ENCODE peak calls at places on chromosomes 4 and X, in four cellular contexts. One of them, this sample, is unnamed.
A peak's percentile ranks its signal among the peaks of the same experiment; 100 is the strongest.

GRCh38 chr4:113823291-113823659 is 61.7 kb upstream of the CAMK2D start:
- DNase-seq in HT-29: no peak
- DNase-seq in T-cell: no peak
- DNase-seq in fibroblast of the aortic adventitia: no peak
- DNase-seq in this sample: no peak

GRCh38 chr4:73859614-73860088 is 6.6 kb downstream of the PF4V1 start:
- DNase-seq in HT-29: no peak
- DNase-seq in T-cell: no peak
- DNase-seq in fibroblast of the aortic adventitia: peak; percentile 85
- DNase-seq in this sample: no peak

GRCh38 chr4:92263575-92263974 is 40.2 kb upstream of the GRID2 start:
- DNase-seq in HT-29: no peak
- DNase-seq in T-cell: no peak
- DNase-seq in fibroblast of the aortic adventitia: no peak
- DNase-seq in this sample: no peak

GRCh38 chr4:53314257-53314656 is 51.6 kb downstream of the SCFD2 start:
- DNase-seq in HT-29: no peak
- DNase-seq in T-cell: no peak
- DNase-seq in fibroblast of the aortic adventitia: no peak
- DNase-seq in this sample: no peak

GRCh38 chr4:176350671-176351070 is 30.9 kb downstream of the SPCS3 start:
- DNase-seq in HT-29: no peak
- DNase-seq in T-cell: no peak
- DNase-seq in fibroblast of the aortic adventitia: no peak
- DNase-seq in this sample: no peak

GRCh38 chr4:78426972-78427371 is 124.6 kb upstream of the ANXA3 start:
- DNase-seq in HT-29: peak; percentile 64
- DNase-seq in T-cell: no peak
- DNase-seq in fibroblast of the aortic adventitia: no peak
- DNase-seq in this sample: no peak

GRCh38 chr4:125168531-125168930 is 146.2 kb upstream of the FAT4 start:
- DNase-seq in HT-29: no peak
- DNase-seq in T-cell: no peak
- DNase-seq in fibroblast of the aortic adventitia: peak; percentile 36
- DNase-seq in this sample: no peak

GRCh38 chr4:182015893-182016292 is 227.3 kb upstream of the TENM3 start:
- DNase-seq in HT-29: no peak
- DNase-seq in T-cell: no peak
- DNase-seq in fibroblast of the aortic adventitia: no peak
- DNase-seq in this sample: no peak

GRCh38 chr4:151798678-151799416 is 38.0 kb upstream of the GATB start:
- DNase-seq in HT-29: no peak
- DNase-seq in T-cell: no peak
- DNase-seq in fibroblast of the aortic adventitia: no peak
- DNase-seq in this sample: no peak

GRCh38 chr4:140300271-140300970 is 73.0 kb upstream of the SCOC start:
- DNase-seq in HT-29: peak; percentile 4
- DNase-seq in T-cell: no peak
- DNase-seq in fibroblast of the aortic adventitia: peak; percentile 64
- DNase-seq in this sample: no peak

GRCh38 chr4:154491731-154492249 is at the start of gene DCHS2:
- DNase-seq in HT-29: no peak
- DNase-seq in T-cell: no peak
- DNase-seq in fibroblast of the aortic adventitia: no peak
- DNase-seq in this sample: no peak

GRCh38 chrX:106036716-106037115 is 1.8 kb downstream of the SERPINA7 start:
- DNase-seq in HT-29: no peak
- DNase-seq in T-cell: no peak
- DNase-seq in fibroblast of the aortic adventitia: no peak
- DNase-seq in this sample: no peak

GRCh38 chrX:143536176-143536575 is 18.9 kb upstream of the SPANXN3 start:
- DNase-seq in HT-29: no peak
- DNase-seq in T-cell: no peak
- DNase-seq in fibroblast of the aortic adventitia: no peak
- DNase-seq in this sample: no peak

GRCh38 chr4:41006141-41006540 is 208.2 kb downstream of the APBB2 start:
- DNase-seq in HT-29: no peak
- DNase-seq in T-cell: no peak
- DNase-seq in fibroblast of the aortic adventitia: peak; percentile 42
- DNase-seq in this sample: no peak

GRCh38 chr4:182914357-182914756 is 2.8 kb downstream of the DCTD start:
- DNase-seq in HT-29: no peak
- DNase-seq in T-cell: no peak
- DNase-seq in fibroblast of the aortic adventitia: no peak
- DNase-seq in this sample: no peak

This sample was measured in NCI-H2171.